ENCODE peak calls at places on chromosomes 11 and 22, in eight cellular contexts. B is H9, D is IMR-90, M is SK-N-SH, I is neuronal stem cell, A is HCT116, Q is mammary epithelial cell, U is fibroblast of lung. J is an unnamed sample.

GRCh38 chr22:23210428-23211170 is 30.3 kb downstream of the BCR start:
- DNase-seq in B (no peak), D (no peak), M (no peak), I (no peak), A (no peak), Q (no peak), U (no peak), J (no peak)

GRCh38 chr11:29310016-29310415 is 706.8 kb downstream of the KCNA4 start:
- DNase-seq in B (no peak), D (peak), M (no peak), I (no peak), A (no peak), Q (peak), U (peak), J (no peak)

GRCh38 chr22:22094514-22094913 is 111.9 kb upstream of the TOP3B start:
- DNase-seq in B (no peak), D (no peak), M (no peak), I (no peak), A (no peak), Q (no peak), U (no peak), J (peak)

GRCh38 chr11:36249271-36249670 is 40.0 kb downstream of the COMMD9 start:
- DNase-seq in B (no peak), D (peak), M (no peak), I (no peak), A (no peak), Q (peak), U (peak), J (no peak)

GRCh38 chr11:117284053-117284452 is 7.1 kb upstream of the BACE1-AS start:
- DNase-seq in B (no peak), D (no peak), M (no peak), I (no peak), A (no peak), Q (no peak), U (no peak), J (no peak)

GRCh38 chr11:84289381-84289906 is 1003.3 kb upstream of the CCDC90B start:
- DNase-seq in B (no peak), D (peak), M (no peak), I (no peak), A (no peak), Q (peak), U (peak), J (no peak)

GRCh38 chr11:116973270-116973669 is 125.0 kb downstream of the SIK3 start:
- DNase-seq in B (no peak), D (no peak), M (no peak), I (no peak), A (no peak), Q (no peak), U (no peak), J (no peak)

GRCh38 chr11:65442952-65443351 is 20.4 kb downstream of the NEAT1 start:
- DNase-seq in B (no peak), D (peak), M (no peak), I (no peak), A (no peak), Q (no peak), U (no peak), J (peak)

GRCh38 chr22:37777122-37777687 is 30.5 kb upstream of the GCAT start:
- DNase-seq in B (no peak), D (peak), M (no peak), I (no peak), A (peak), Q (peak), U (peak), J (peak)

GRCh38 chr22:19419464-19420178 is 11.9 kb downstream of the HIRA start:
- DNase-seq in B (no peak), D (peak), M (no peak), I (no peak), A (no peak), Q (peak), U (no peak), J (no peak)

GRCh38 chr11:119774180-119774763 is 45.3 kb upstream of the NECTIN1 start:
- DNase-seq in B (peak), D (peak), M (no peak), I (peak), A (no peak), Q (peak), U (peak), J (peak)

GRCh38 chr22:19719055-19719482 is 4.3 kb upstream of the GP1BB start:
- DNase-seq in B (no peak), D (no peak), M (no peak), I (no peak), A (no peak), Q (no peak), U (no peak), J (no peak)

GRCh38 chr11:17719940-17720795 is 797 bp downstream of the MYOD1 start:
- DNase-seq in B (peak), D (no peak), M (peak), I (no peak), A (no peak), Q (no peak), U (no peak), J (no peak)

GRCh38 chr22:43004362-43005035 is 10.4 kb downstream of the PACSIN2 start:
- DNase-seq in B (no peak), D (no peak), M (no peak), I (no peak), A (no peak), Q (no peak), U (peak), J (no peak)

GRCh38 chr22:43006753-43007152 is 8.2 kb downstream of the PACSIN2 start:
- DNase-seq in B (no peak), D (no peak), M (no peak), I (no peak), A (no peak), Q (no peak), U (no peak), J (no peak)

GRCh38 chr22:43006016-43006505 is 8.9 kb downstream of the PACSIN2 start:
- DNase-seq in B (no peak), D (no peak), M (no peak), I (no peak), A (no peak), Q (no peak), U (no peak), J (no peak)

GRCh38 chr22:43007519-43008102 is 7.3 kb downstream of the PACSIN2 start:
- DNase-seq in B (no peak), D (peak), M (no peak), I (no peak), A (no peak), Q (no peak), U (no peak), J (no peak)

GRCh38 chr22:43005106-43005505 is 9.8 kb downstream of the PACSIN2 start:
- DNase-seq in B (no peak), D (no peak), M (no peak), I (no peak), A (no peak), Q (no peak), U (no peak), J (no peak)
- H3K4me2 ChIP-seq in B (no peak), D (no peak), M (no peak), I (no peak), A (no peak), Q (no peak), U (peak), J (no peak)

GRCh38 chr22:31577711-31578110 is 81.4 kb downstream of the SFI1 start:
- DNase-seq in B (no peak), D (no peak), M (no peak), I (no peak), A (no peak), Q (no peak), U (no peak), J (no peak)
- H3K9ac ChIP-seq in B (no peak), D (no peak), M (no peak), I (no peak), A (no peak), Q (no peak), U (no peak), J (no peak)

DNA sequence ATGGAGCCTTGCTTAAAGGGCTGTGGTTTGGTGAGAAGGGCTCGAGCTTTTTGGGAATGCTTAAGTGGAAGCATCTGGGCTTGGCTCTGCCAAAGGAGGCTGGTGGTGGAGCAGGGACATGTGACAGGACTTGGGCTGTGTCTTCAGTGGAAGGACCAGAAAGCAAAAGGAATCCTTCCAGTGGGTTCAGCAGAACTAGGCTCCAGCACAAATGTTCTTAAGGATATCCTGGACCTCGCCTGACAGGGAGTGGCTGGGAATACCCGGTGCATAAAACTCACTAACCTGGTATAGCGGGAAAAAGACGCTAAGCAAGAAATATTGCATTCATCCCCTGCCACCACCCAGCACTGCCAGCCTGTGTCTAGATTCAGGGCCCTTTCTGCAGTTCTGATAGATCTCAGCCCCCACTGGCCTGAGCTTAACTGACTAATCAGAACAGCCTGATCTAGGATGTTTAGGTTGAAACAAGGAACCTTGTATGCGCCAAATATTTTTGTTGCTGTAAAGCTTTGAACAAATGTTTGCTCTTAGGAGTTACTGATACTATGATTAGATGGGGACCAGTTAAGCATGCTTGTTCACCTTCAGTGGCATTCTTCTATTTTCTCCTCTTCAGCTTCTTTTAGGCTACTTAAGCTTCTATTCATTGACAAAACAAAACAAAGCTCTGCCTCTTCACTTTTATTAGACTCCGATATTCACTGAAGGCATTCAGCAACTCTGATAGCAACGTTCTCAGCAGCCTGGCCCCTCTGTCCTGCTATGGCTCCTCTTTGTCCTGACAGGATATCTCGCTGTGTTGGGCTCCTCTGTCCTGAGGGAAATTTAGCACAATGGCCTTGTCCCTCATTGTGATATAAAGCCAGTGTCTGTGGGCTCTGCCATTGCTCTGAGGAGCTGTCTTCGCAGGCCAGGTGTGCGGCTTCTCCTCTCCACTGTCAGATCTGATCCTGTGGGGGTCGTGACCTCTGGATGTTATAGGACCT is 25.0 kb downstream of the PPFIBP2 start:
- DNase-seq in B (no peak), D (no peak), M (no peak), I (no peak), A (no peak), Q (no peak), U (no peak), J (no peak)
- H3K4me2 ChIP-seq in B (no peak), D (no peak), M (no peak), I (no peak), A (no peak), Q (no peak), U (no peak), J (no peak)

GRCh38 chr11:1879941-1880720 is 11.6 kb downstream of the PRR33 start:
- DNase-seq in B (no peak), D (no peak), M (peak), I (no peak), A (no peak), Q (no peak), U (peak), J (no peak)
- H3K9ac ChIP-seq in B (no peak), D (no peak), M (no peak), I (peak), A (no peak), Q (no peak), U (no peak), J (no peak)

GRCh38 chr11:59528741-59529140 is 17.4 kb downstream of the OR4D9 start:
- DNase-seq in B (no peak), D (no peak), M (no peak), I (no peak), A (no peak), Q (no peak), U (no peak), J (no peak)
- H3K4me2 ChIP-seq in B (no peak), D (no peak), M (no peak), I (no peak), A (no peak), Q (no peak), U (no peak), J (no peak)

GRCh38 chr11:43879789-43880639 is 617 bp upstream of the ALKBH3 start:
- DNase-seq in B (no peak), D (no peak), M (no peak), I (no peak), A (no peak), Q (no peak), U (no peak), J (no peak)
- H3K9ac ChIP-seq in B (no peak), D (peak), M (peak), I (no peak), A (peak), Q (no peak), U (no peak), J (no peak)

GRCh38 chr22:32698926-32699619 is 102.4 kb upstream of the TIMP3 start:
- DNase-seq in B (no peak), D (no peak), M (no peak), I (no peak), A (no peak), Q (no peak), U (no peak), J (no peak)
- H3K4me2 ChIP-seq in B (no peak), D (no peak), M (no peak), I (no peak), A (peak), Q (no peak), U (no peak), J (no peak)

DNA sequence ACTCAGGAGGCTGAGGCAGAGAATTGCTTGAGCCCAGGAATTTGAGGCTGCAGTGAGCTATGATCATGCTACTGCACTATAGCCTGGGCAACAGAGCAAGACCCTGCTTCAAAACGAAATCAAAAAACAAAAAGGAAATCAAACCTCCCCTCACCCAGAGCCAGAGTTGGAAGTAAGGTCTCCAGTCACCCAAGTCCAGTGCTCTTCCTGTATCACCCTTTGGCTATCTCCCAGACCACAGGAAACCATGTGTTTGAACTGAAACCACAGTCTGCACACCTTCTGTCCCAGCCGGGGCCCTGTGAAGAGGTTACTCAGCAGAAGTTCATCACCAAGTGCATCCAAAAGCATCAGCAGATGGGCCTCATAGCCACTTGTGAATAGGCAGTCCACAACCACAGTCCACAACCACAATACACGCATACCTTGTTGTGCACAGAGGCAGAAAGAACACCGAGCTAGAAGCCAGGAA is 4.6 kb downstream of the MYH9 start:
- DNase-seq in B (no peak), D (peak), M (no peak), I (no peak), A (no peak), Q (peak), U (peak), J (no peak)
- H3K9ac ChIP-seq in B (no peak), D (peak), M (no peak), I (no peak), A (no peak), Q (no peak), U (no peak), J (no peak)

GRCh38 chr22:44270556-44270880 is 42.2 kb downstream of the SHISAL1 start:
- DNase-seq in B (no peak), D (no peak), M (no peak), I (no peak), A (no peak), Q (no peak), U (no peak), J (no peak)

GRCh38 chr22:44272330-44272729 is 40.4 kb downstream of the SHISAL1 start:
- DNase-seq in B (no peak), D (no peak), M (no peak), I (no peak), A (no peak), Q (no peak), U (no peak), J (no peak)

GRCh38 chr22:44271010-44271500 is 41.7 kb downstream of the SHISAL1 start:
- DNase-seq in B (no peak), D (no peak), M (no peak), I (no peak), A (no peak), Q (no peak), U (no peak), J (no peak)

GRCh38 chr22:44274918-44275665 is 37.7 kb downstream of the SHISAL1 start:
- DNase-seq in B (no peak), D (no peak), M (no peak), I (no peak), A (no peak), Q (no peak), U (no peak), J (no peak)

DNA sequence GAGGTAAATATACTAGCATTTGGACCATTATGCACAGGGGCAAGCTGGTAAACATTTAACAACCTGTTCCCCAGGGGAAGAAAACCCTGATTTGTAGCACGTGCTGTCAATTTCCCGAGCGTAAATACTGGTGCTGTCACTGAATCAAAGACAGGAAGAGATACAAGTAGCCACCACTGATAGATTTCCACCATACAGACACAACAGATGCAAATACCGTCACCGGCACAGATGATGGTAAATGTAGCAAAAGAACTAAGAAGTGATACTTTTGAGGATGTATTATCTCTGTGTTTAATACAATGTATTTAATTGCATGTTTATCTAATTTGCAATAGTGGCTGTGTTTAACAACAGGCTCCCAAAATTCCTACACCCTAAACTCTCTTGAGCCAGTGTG is 39.6 kb downstream of the SHISAL1 start:
- DNase-seq in B (no peak), D (no peak), M (no peak), I (no peak), A (no peak), Q (no peak), U (no peak), J (peak)
- H3K4me2 ChIP-seq in B (no peak), D (no peak), M (no peak), I (no peak), A (no peak), Q (no peak), U (no peak), J (no peak)

DNA sequence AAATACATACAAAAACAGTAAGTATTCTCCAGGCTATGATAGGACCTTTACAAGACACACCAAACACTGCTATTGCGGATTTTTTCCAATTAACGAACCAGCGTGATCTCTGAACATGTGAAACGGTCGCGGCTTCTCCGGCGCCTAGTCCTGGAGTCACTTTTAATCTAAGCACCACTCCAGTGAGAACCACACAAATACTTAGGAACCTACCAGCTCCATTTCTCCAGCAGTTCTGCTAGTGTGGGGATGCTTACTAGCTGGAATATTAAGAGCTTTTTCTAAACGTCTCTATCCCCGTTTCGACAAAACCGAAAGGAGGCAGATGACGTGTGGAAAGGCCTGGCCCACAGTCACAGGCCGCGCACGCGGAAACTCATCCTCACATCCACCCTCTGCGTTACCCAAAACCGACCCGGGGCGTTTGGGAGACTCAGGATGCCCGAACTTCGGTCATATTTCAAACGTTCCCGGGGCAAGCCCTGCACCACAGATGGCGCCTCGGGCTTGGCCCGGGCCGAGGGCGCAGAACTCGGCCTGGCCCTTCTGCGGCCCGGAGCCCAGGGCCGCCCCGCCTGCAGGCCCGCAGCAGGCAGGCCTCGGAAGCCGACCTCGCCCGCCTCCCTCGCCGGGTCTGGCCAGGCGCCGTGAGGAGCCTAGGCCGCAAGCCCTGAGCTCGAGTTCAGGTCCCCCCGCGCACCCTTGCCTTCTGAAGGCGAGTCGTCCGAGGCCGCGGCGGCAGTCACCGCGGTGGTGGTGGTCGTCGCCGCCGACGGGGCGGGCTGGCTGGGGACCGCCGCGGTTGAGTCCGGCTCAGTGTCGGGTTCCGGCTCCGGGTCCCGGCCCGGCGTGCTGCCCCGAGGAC is 546 bp downstream of the FNBP4 start:
- DNase-seq in B (no peak), D (peak), M (no peak), I (peak), A (no peak), Q (peak), U (peak), J (peak)
- H3K9ac ChIP-seq in B (peak), D (peak), M (peak), I (peak), A (peak), Q (peak), U (peak), J (peak)

J was measured in Karpas-422.